ENCODE peak calls at places on chromosome 13, in five cellular contexts. I is stimulated activated CD4-positive, alpha-beta T cell treated with anti-CD3 and anti-CD28 coated beads, Interleukin-4, amount 100 ng/mL, for 1 hour; D is OCI-LY7; U is stimulated activated naive CD4-positive, alpha-beta T cell; C is cardiac fibroblast. H is an unnamed sample.

GRCh38 chr13:110369400-110369799 is 62.3 kb downstream of the COL4A2 start:
- DNase-seq in I (no peak), D (no peak), U (no peak), C (no peak), H (no peak)

GRCh38 chr13:33351324-33351723 is 65.8 kb upstream of the STARD13 start:
- DNase-seq in I (no peak), D (no peak), U (no peak), C (peak; percentile 76), H (peak; percentile 73)

GRCh38 chr13:51923983-51924539 is 62.3 kb downstream of the CCDC70 start:
- DNase-seq in I (no peak), D (no peak), U (no peak), C (no peak), H (no peak)

GRCh38 chr13:101307181-101307701 is 109.1 kb downstream of the NALCN start:
- DNase-seq in I (no peak), D (no peak), U (no peak), C (peak; percentile 52), H (no peak)

GRCh38 chr13:97567510-97568243 is 133.7 kb downstream of the RAP2A start:
- DNase-seq in I (no peak), D (no peak), U (no peak), C (peak; percentile 76), H (no peak)

GRCh38 chr13:23728807-23729206 is 158.6 kb downstream of the TNFRSF19 start:
- DNase-seq in I (no peak), D (no peak), U (no peak), C (no peak), H (no peak)

GRCh38 chr13:41463823-41464602 is 6.7 kb downstream of the RGCC start:
- DNase-seq in I (peak; percentile 35), D (peak; percentile 77), U (peak; percentile 24), C (no peak), H (no peak)

GRCh38 chr13:36192166-36192565 is 22.2 kb downstream of the SOHLH2 start:
- DNase-seq in I (no peak), D (no peak), U (no peak), C (peak; percentile 4), H (no peak)

GRCh38 chr13:112645327-112645914 is 44.4 kb upstream of the ATP11A start:
- DNase-seq in I (no peak), D (no peak), U (no peak), C (no peak), H (no peak)

GRCh38 chr13:32278456-32278855 is 36.7 kb downstream of the ZAR1L start:
- DNase-seq in I (no peak), D (no peak), U (no peak), C (no peak), H (no peak)

GRCh38 chr13:27001705-27002104 is 169.9 kb downstream of the USP12 start:
- DNase-seq in I (no peak), D (peak; percentile 42), U (no peak), C (no peak), H (no peak)

GRCh38 chr13:97255515-97255999 is 33.4 kb downstream of the MBNL2 start:
- DNase-seq in I (no peak), D (no peak), U (no peak), C (no peak), H (no peak)

GRCh38 chr13:99974939-99975561 is 3.5 kb upstream of the ZIC5 start:
- DNase-seq in I (no peak), D (no peak), U (no peak), C (no peak), H (no peak)

GRCh38 chr13:112783135-112783945 is 93.5 kb downstream of the ATP11A start:
- DNase-seq in I (no peak), D (no peak), U (no peak), C (peak; percentile 51), H (no peak)

GRCh38 chr13:113474179-113474578 is 16.3 kb downstream of the DCUN1D2 start:
- DNase-seq in I (no peak), D (no peak), U (no peak), C (peak; percentile 88), H (no peak)

GRCh38 chr13:111129465-111130110 is 14.5 kb downstream of the ARHGEF7 start:
- DNase-seq in I (no peak), D (peak; percentile 21), U (no peak), C (no peak), H (no peak)

GRCh38 chr13:43129511-43130130 is 106.2 kb downstream of the DNAJC15 start:
- DNase-seq in I (no peak), D (no peak), U (no peak), C (no peak), H (no peak)

GRCh38 chr13:19587635-19588300 is 26.4 kb upstream of the TPTE2 start:
- DNase-seq in I (no peak), D (peak; percentile 59), U (no peak), C (peak; percentile 56), H (peak; percentile 46)

GRCh38 chr13:64850017-64850416 is 2380.1 kb downstream of the PCDH9 start:
- DNase-seq in I (no peak), D (no peak), U (no peak), C (no peak), H (no peak)

GRCh38 chr13:50222569-50223332 is 207.5 kb downstream of the KCNRG start:
- DNase-seq in I (peak; percentile 13), D (no peak), U (no peak), C (peak; percentile 86), H (no peak)

GRCh38 chr13:81031996-81032395 is 691.1 kb upstream of the SPRY2 start:
- DNase-seq in I (no peak), D (no peak), U (no peak), C (peak; percentile 4), H (no peak)

GRCh38 chr13:48570225-48570828 is 37.4 kb upstream of the RCBTB2 start:
- DNase-seq in I (no peak), D (no peak), U (no peak), C (no peak), H (no peak)

GRCh38 chr13:80400164-80400767 is 59.3 kb upstream of the SPRY2 start:
- DNase-seq in I (no peak), D (no peak), U (no peak), C (no peak), H (no peak)

GRCh38 chr13:53004605-53005004 is 24.0 kb upstream of the OLFM4 start:
- DNase-seq in I (no peak), D (no peak), U (no peak), C (no peak), H (no peak)

GRCh38 chr13:51919531-51919930 is 57.8 kb downstream of the CCDC70 start:
- DNase-seq in I (no peak), D (no peak), U (no peak), C (no peak), H (no peak)

GRCh38 chr13:102870677-102871415 is 25.0 kb downstream of the ERCC5 start:
- DNase-seq in I (peak; percentile 36), D (peak; percentile 43), U (peak; percentile 7), C (peak; percentile 72), H (peak; percentile 28)

GRCh38 chr13:74203576-74203975 is 69.4 kb upstream of the KLF12 start:
- DNase-seq in I (no peak), D (no peak), U (no peak), C (peak; percentile 24), H (no peak)

GRCh38 chr13:42696191-42696590 is 85.2 kb upstream of the FAM216B start:
- DNase-seq in I (no peak), D (no peak), U (no peak), C (peak; percentile 48), H (no peak)

GRCh38 chr13:109509154-109509905 is 277.1 kb downstream of the IRS2 start:
- DNase-seq in I (no peak), D (no peak), U (no peak), C (peak; percentile 38), H (no peak)

GRCh38 chr13:95296326-95296939 is 4.8 kb downstream of the ABCC4 start:
- DNase-seq in I (peak; percentile 11), D (peak; percentile 11), U (no peak), C (peak; percentile 34), H (no peak)

GRCh38 chr13:22793598-22794134 is 387.1 kb upstream of the SGCG start:
- DNase-seq in I (no peak), D (no peak), U (no peak), C (no peak), H (no peak)

GRCh38 chr13:40666905-40667621 is 622 bp upstream of the FOXO1 start:
- DNase-seq in I (peak; percentile 37), D (peak; percentile 58), U (peak; percentile 33), C (no peak), H (no peak)

GRCh38 chr13:79780240-79780639 is 299.3 kb downstream of the NDFIP2 start:
- DNase-seq in I (no peak), D (no peak), U (no peak), C (peak; percentile 32), H (no peak)

GRCh38 chr13:52001120-52001731 is 10.0 kb downstream of the ATP7B start:
- DNase-seq in I (no peak), D (peak; percentile 75), U (peak; percentile 1), C (peak; percentile 63), H (no peak)

GRCh38 chr13:46165485-46166220 is 16.3 kb downstream of the LCP1 start:
- DNase-seq in I (no peak), D (peak; percentile 51), U (no peak), C (no peak), H (no peak)

GRCh38 chr13:104389722-104390121 is 1323.5 kb upstream of the SLC10A2 start:
- DNase-seq in I (no peak), D (no peak), U (no peak), C (peak; percentile 47), H (no peak)

GRCh38 chr13:105569816-105570215 is 965.6 kb downstream of the EFNB2 start:
- DNase-seq in I (no peak), D (no peak), U (no peak), C (no peak), H (no peak)

GRCh38 chr13:80273717-80274116 is 67.2 kb downstream of the SPRY2 start:
- DNase-seq in I (no peak), D (no peak), U (no peak), C (no peak), H (no peak)

H was measured in foreskin melanocyte.